ENCODE peak calls at places on chromosomes 12 and 14, in ten cellular contexts. One of them, this sample, is unnamed.

GRCh38 chr14:41806355-41806975 is 199.8 kb downstream of the LRFN5 start:
- DNase-seq in stimulated activated CD4-positive, alpha-beta T cell treated with anti-CD3 and anti-CD28 coated beads, Interleukin-4, amount 100 ng/mL, for 24 hours: no peak
- DNase-seq in RWPE2: no peak
- DNase-seq in substantia nigra: no peak
- DNase-seq in stomach: no peak
- DNase-seq in type B pancreatic cell: no peak
- DNase-seq in activated effector memory CD4-positive, alpha-beta T cell treated with Interleukin-2 at 50 U/mL for 16 hours: no peak
- DNase-seq in activated CD8-positive, alpha-beta memory T cell treated with anti-CD3 and anti-CD28 coated beads for 48 hours: no peak
- DNase-seq in SIG-M5: no peak
- DNase-seq in astrocyte: no peak
- DNase-seq in this sample: no peak

GRCh38 chr14:99838555-99839193 is 45.5 kb downstream of the EML1 start:
- DNase-seq in stimulated activated CD4-positive, alpha-beta T cell treated with anti-CD3 and anti-CD28 coated beads, Interleukin-4, amount 100 ng/mL, for 24 hours: no peak
- DNase-seq in RWPE2: no peak
- DNase-seq in substantia nigra: no peak
- DNase-seq in stomach: no peak
- DNase-seq in type B pancreatic cell: no peak
- DNase-seq in activated effector memory CD4-positive, alpha-beta T cell treated with Interleukin-2 at 50 U/mL for 16 hours: no peak
- DNase-seq in activated CD8-positive, alpha-beta memory T cell treated with anti-CD3 and anti-CD28 coated beads for 48 hours: no peak
- DNase-seq in SIG-M5: no peak
- DNase-seq in astrocyte: peak; percentile 47
- DNase-seq in this sample: no peak

GRCh38 chr14:41873379-41874034 is 266.8 kb downstream of the LRFN5 start:
- DNase-seq in stimulated activated CD4-positive, alpha-beta T cell treated with anti-CD3 and anti-CD28 coated beads, Interleukin-4, amount 100 ng/mL, for 24 hours: no peak
- DNase-seq in RWPE2: no peak
- DNase-seq in substantia nigra: no peak
- DNase-seq in stomach: no peak
- DNase-seq in type B pancreatic cell: no peak
- DNase-seq in activated effector memory CD4-positive, alpha-beta T cell treated with Interleukin-2 at 50 U/mL for 16 hours: no peak
- DNase-seq in activated CD8-positive, alpha-beta memory T cell treated with anti-CD3 and anti-CD28 coated beads for 48 hours: no peak
- DNase-seq in SIG-M5: no peak
- DNase-seq in astrocyte: peak; percentile 47
- DNase-seq in this sample: no peak

GRCh38 chr14:29682789-29683188 is 244.9 kb downstream of the PRKD1 start:
- DNase-seq in stimulated activated CD4-positive, alpha-beta T cell treated with anti-CD3 and anti-CD28 coated beads, Interleukin-4, amount 100 ng/mL, for 24 hours: no peak
- DNase-seq in RWPE2: no peak
- DNase-seq in substantia nigra: no peak
- DNase-seq in stomach: no peak
- DNase-seq in type B pancreatic cell: no peak
- DNase-seq in activated effector memory CD4-positive, alpha-beta T cell treated with Interleukin-2 at 50 U/mL for 16 hours: no peak
- DNase-seq in activated CD8-positive, alpha-beta memory T cell treated with anti-CD3 and anti-CD28 coated beads for 48 hours: no peak
- DNase-seq in SIG-M5: no peak
- DNase-seq in astrocyte: no peak
- DNase-seq in this sample: no peak

GRCh38 chr12:85441740-85442139 is 161.7 kb downstream of the ALX1 start:
- DNase-seq in stimulated activated CD4-positive, alpha-beta T cell treated with anti-CD3 and anti-CD28 coated beads, Interleukin-4, amount 100 ng/mL, for 24 hours: no peak
- DNase-seq in RWPE2: no peak
- DNase-seq in substantia nigra: no peak
- DNase-seq in stomach: no peak
- DNase-seq in type B pancreatic cell: no peak
- DNase-seq in activated effector memory CD4-positive, alpha-beta T cell treated with Interleukin-2 at 50 U/mL for 16 hours: no peak
- DNase-seq in activated CD8-positive, alpha-beta memory T cell treated with anti-CD3 and anti-CD28 coated beads for 48 hours: no peak
- DNase-seq in SIG-M5: no peak
- DNase-seq in astrocyte: no peak
- DNase-seq in this sample: no peak

GRCh38 chr14:63773504-63773903 is 45.6 kb upstream of the SGPP1 start:
- DNase-seq in stimulated activated CD4-positive, alpha-beta T cell treated with anti-CD3 and anti-CD28 coated beads, Interleukin-4, amount 100 ng/mL, for 24 hours: no peak
- DNase-seq in RWPE2: no peak
- DNase-seq in substantia nigra: no peak
- DNase-seq in stomach: no peak
- DNase-seq in type B pancreatic cell: no peak
- DNase-seq in activated effector memory CD4-positive, alpha-beta T cell treated with Interleukin-2 at 50 U/mL for 16 hours: no peak
- DNase-seq in activated CD8-positive, alpha-beta memory T cell treated with anti-CD3 and anti-CD28 coated beads for 48 hours: no peak
- DNase-seq in SIG-M5: no peak
- DNase-seq in astrocyte: no peak
- DNase-seq in this sample: no peak

GRCh38 chr12:131754184-131754583 is 43.3 kb downstream of the SFSWAP start:
- DNase-seq in stimulated activated CD4-positive, alpha-beta T cell treated with anti-CD3 and anti-CD28 coated beads, Interleukin-4, amount 100 ng/mL, for 24 hours: no peak
- DNase-seq in RWPE2: no peak
- DNase-seq in substantia nigra: no peak
- DNase-seq in stomach: no peak
- DNase-seq in type B pancreatic cell: no peak
- DNase-seq in activated effector memory CD4-positive, alpha-beta T cell treated with Interleukin-2 at 50 U/mL for 16 hours: no peak
- DNase-seq in activated CD8-positive, alpha-beta memory T cell treated with anti-CD3 and anti-CD28 coated beads for 48 hours: no peak
- DNase-seq in SIG-M5: no peak
- DNase-seq in astrocyte: no peak
- DNase-seq in this sample: no peak

GRCh38 chr12:124455336-124455735 is 112.1 kb downstream of the NCOR2 start:
- DNase-seq in stimulated activated CD4-positive, alpha-beta T cell treated with anti-CD3 and anti-CD28 coated beads, Interleukin-4, amount 100 ng/mL, for 24 hours: no peak
- DNase-seq in RWPE2: no peak
- DNase-seq in substantia nigra: no peak
- DNase-seq in stomach: no peak
- DNase-seq in type B pancreatic cell: no peak
- DNase-seq in activated effector memory CD4-positive, alpha-beta T cell treated with Interleukin-2 at 50 U/mL for 16 hours: no peak
- DNase-seq in activated CD8-positive, alpha-beta memory T cell treated with anti-CD3 and anti-CD28 coated beads for 48 hours: no peak
- DNase-seq in SIG-M5: no peak
- DNase-seq in astrocyte: no peak
- DNase-seq in this sample: no peak

GRCh38 chr12:102298022-102298421 is 100.4 kb upstream of the PMCH start:
- DNase-seq in stimulated activated CD4-positive, alpha-beta T cell treated with anti-CD3 and anti-CD28 coated beads, Interleukin-4, amount 100 ng/mL, for 24 hours: no peak
- DNase-seq in RWPE2: no peak
- DNase-seq in substantia nigra: no peak
- DNase-seq in stomach: no peak
- DNase-seq in type B pancreatic cell: no peak
- DNase-seq in activated effector memory CD4-positive, alpha-beta T cell treated with Interleukin-2 at 50 U/mL for 16 hours: no peak
- DNase-seq in activated CD8-positive, alpha-beta memory T cell treated with anti-CD3 and anti-CD28 coated beads for 48 hours: no peak
- DNase-seq in SIG-M5: no peak
- DNase-seq in astrocyte: peak; percentile 68
- DNase-seq in this sample: no peak

GRCh38 chr14:35365130-35366047 is 39.2 kb downstream of the NFKBIA start:
- DNase-seq in stimulated activated CD4-positive, alpha-beta T cell treated with anti-CD3 and anti-CD28 coated beads, Interleukin-4, amount 100 ng/mL, for 24 hours: peak; percentile 88
- DNase-seq in RWPE2: no peak
- DNase-seq in substantia nigra: no peak
- DNase-seq in stomach: peak; percentile 65
- DNase-seq in type B pancreatic cell: no peak
- DNase-seq in activated effector memory CD4-positive, alpha-beta T cell treated with Interleukin-2 at 50 U/mL for 16 hours: peak; percentile 14
- DNase-seq in activated CD8-positive, alpha-beta memory T cell treated with anti-CD3 and anti-CD28 coated beads for 48 hours: peak; percentile 63
- DNase-seq in SIG-M5: no peak
- DNase-seq in astrocyte: peak; percentile 89
- DNase-seq in this sample: peak; percentile 86

GRCh38 chr12:130338794-130339601 is 1.3 kb downstream of the PIWIL1 start:
- DNase-seq in stimulated activated CD4-positive, alpha-beta T cell treated with anti-CD3 and anti-CD28 coated beads, Interleukin-4, amount 100 ng/mL, for 24 hours: no peak
- DNase-seq in RWPE2: no peak
- DNase-seq in substantia nigra: no peak
- DNase-seq in stomach: no peak
- DNase-seq in type B pancreatic cell: no peak
- DNase-seq in activated effector memory CD4-positive, alpha-beta T cell treated with Interleukin-2 at 50 U/mL for 16 hours: no peak
- DNase-seq in activated CD8-positive, alpha-beta memory T cell treated with anti-CD3 and anti-CD28 coated beads for 48 hours: no peak
- DNase-seq in SIG-M5: no peak
- DNase-seq in astrocyte: no peak
- DNase-seq in this sample: no peak

GRCh38 chr12:132084681-132085635 is 59.2 kb downstream of the DDX51 start:
- DNase-seq in stimulated activated CD4-positive, alpha-beta T cell treated with anti-CD3 and anti-CD28 coated beads, Interleukin-4, amount 100 ng/mL, for 24 hours: peak; percentile 48
- DNase-seq in RWPE2: no peak
- DNase-seq in substantia nigra: peak; percentile 18
- DNase-seq in stomach: peak; percentile 63
- DNase-seq in type B pancreatic cell: no peak
- DNase-seq in activated effector memory CD4-positive, alpha-beta T cell treated with Interleukin-2 at 50 U/mL for 16 hours: peak; percentile 17
- DNase-seq in activated CD8-positive, alpha-beta memory T cell treated with anti-CD3 and anti-CD28 coated beads for 48 hours: peak; percentile 27
- DNase-seq in SIG-M5: no peak
- DNase-seq in astrocyte: peak; percentile 28
- DNase-seq in this sample: no peak

GRCh38 chr14:102580552-102581110 is 11.8 kb upstream of the RCOR1 start:
- DNase-seq in stimulated activated CD4-positive, alpha-beta T cell treated with anti-CD3 and anti-CD28 coated beads, Interleukin-4, amount 100 ng/mL, for 24 hours: no peak
- DNase-seq in RWPE2: no peak
- DNase-seq in substantia nigra: no peak
- DNase-seq in stomach: no peak
- DNase-seq in type B pancreatic cell: no peak
- DNase-seq in activated effector memory CD4-positive, alpha-beta T cell treated with Interleukin-2 at 50 U/mL for 16 hours: no peak
- DNase-seq in activated CD8-positive, alpha-beta memory T cell treated with anti-CD3 and anti-CD28 coated beads for 48 hours: no peak
- DNase-seq in SIG-M5: no peak
- DNase-seq in astrocyte: no peak
- DNase-seq in this sample: no peak

GRCh38 chr14:102018251-102018650 is 53.9 kb downstream of the DYNC1H1 start:
- DNase-seq in stimulated activated CD4-positive, alpha-beta T cell treated with anti-CD3 and anti-CD28 coated beads, Interleukin-4, amount 100 ng/mL, for 24 hours: no peak
- DNase-seq in RWPE2: no peak
- DNase-seq in substantia nigra: no peak
- DNase-seq in stomach: no peak
- DNase-seq in type B pancreatic cell: no peak
- DNase-seq in activated effector memory CD4-positive, alpha-beta T cell treated with Interleukin-2 at 50 U/mL for 16 hours: no peak
- DNase-seq in activated CD8-positive, alpha-beta memory T cell treated with anti-CD3 and anti-CD28 coated beads for 48 hours: no peak
- DNase-seq in SIG-M5: no peak
- DNase-seq in astrocyte: no peak
- DNase-seq in this sample: no peak

GRCh38 chr12:46908236-46908935 is 82.6 kb upstream of the SLC38A4 start:
- DNase-seq in stimulated activated CD4-positive, alpha-beta T cell treated with anti-CD3 and anti-CD28 coated beads, Interleukin-4, amount 100 ng/mL, for 24 hours: no peak
- DNase-seq in RWPE2: no peak
- DNase-seq in substantia nigra: no peak
- DNase-seq in stomach: no peak
- DNase-seq in type B pancreatic cell: no peak
- DNase-seq in activated effector memory CD4-positive, alpha-beta T cell treated with Interleukin-2 at 50 U/mL for 16 hours: no peak
- DNase-seq in activated CD8-positive, alpha-beta memory T cell treated with anti-CD3 and anti-CD28 coated beads for 48 hours: no peak
- DNase-seq in SIG-M5: no peak
- DNase-seq in astrocyte: peak; percentile 23
- DNase-seq in this sample: peak; percentile 18